ENCODE peak calls at places on chromosomes 11 and 22, in six cellular contexts. G is bronchial epithelial cell, Y is brain microvascular endothelial cell, D is sigmoid colon, R is tibial nerve, H is neural progenitor cell. A is an unnamed sample.

GRCh38 chr22:28424427-28425080 is 255.1 kb downstream of the TTC28 start:
- DNase-seq in G (no peak), Y (no peak), D (no peak), R (no peak), H (no peak), A (no peak)

GRCh38 chr22:45758603-45759002 is 87.0 kb downstream of the ATXN10 start:
- DNase-seq in G (no peak), Y (no peak), D (no peak), R (no peak), H (no peak), A (no peak)

GRCh38 chr11:13091373-13091772 is 82.3 kb downstream of the RASSF10 start:
- DNase-seq in G (peak), Y (no peak), D (no peak), R (no peak), H (no peak), A (no peak)

GRCh38 chr11:14288189-14288935 is 70.6 kb downstream of the RRAS2 start:
- DNase-seq in G (peak), Y (peak), D (no peak), R (no peak), H (no peak), A (no peak)

GRCh38 chr11:93967258-93967657 is 53.9 kb upstream of the HEPHL1 start:
- DNase-seq in G (no peak), Y (no peak), D (no peak), R (no peak), H (no peak), A (no peak)

GRCh38 chr11:122197055-122197987 is 81.3 kb upstream of the BLID start:
- DNase-seq in G (peak), Y (peak), D (no peak), R (no peak), H (no peak), A (peak)

GRCh38 chr11:12842933-12843636 is 166.0 kb upstream of the RASSF10 start:
- DNase-seq in G (peak), Y (no peak), D (no peak), R (no peak), H (peak), A (no peak)

GRCh38 chr11:280762-281485 is 2.7 kb downstream of the NLRP6 start:
- DNase-seq in G (no peak), Y (no peak), D (peak), R (no peak), H (no peak), A (no peak)

GRCh38 chr11:78946945-78947914 is 372.6 kb upstream of the NARS2 start:
- DNase-seq in G (peak), Y (no peak), D (peak), R (no peak), H (no peak), A (peak)

GRCh38 chr22:38756631-38757463 is 1.0 kb upstream of the SUN2 start:
- DNase-seq in G (no peak), Y (no peak), D (no peak), R (no peak), H (no peak), A (no peak)

GRCh38 chr11:75420224-75421034 is 12.6 kb downstream of the KLHL35 start:
- DNase-seq in G (no peak), Y (no peak), D (no peak), R (no peak), H (no peak), A (no peak)

GRCh38 chr22:36480941-36481392 is 473 bp downstream of the TXN2 start:
- DNase-seq in G (no peak), Y (no peak), D (no peak), R (no peak), H (no peak), A (no peak)

GRCh38 chr22:36478966-36479365 is 2.5 kb downstream of the TXN2 start:
- DNase-seq in G (no peak), Y (no peak), D (no peak), R (no peak), H (no peak), A (no peak)

GRCh38 chr22:36486619-36487384 is 5.4 kb upstream of the TXN2 start:
- DNase-seq in G (peak), Y (peak), D (no peak), R (peak), H (peak), A (no peak)

DNA sequence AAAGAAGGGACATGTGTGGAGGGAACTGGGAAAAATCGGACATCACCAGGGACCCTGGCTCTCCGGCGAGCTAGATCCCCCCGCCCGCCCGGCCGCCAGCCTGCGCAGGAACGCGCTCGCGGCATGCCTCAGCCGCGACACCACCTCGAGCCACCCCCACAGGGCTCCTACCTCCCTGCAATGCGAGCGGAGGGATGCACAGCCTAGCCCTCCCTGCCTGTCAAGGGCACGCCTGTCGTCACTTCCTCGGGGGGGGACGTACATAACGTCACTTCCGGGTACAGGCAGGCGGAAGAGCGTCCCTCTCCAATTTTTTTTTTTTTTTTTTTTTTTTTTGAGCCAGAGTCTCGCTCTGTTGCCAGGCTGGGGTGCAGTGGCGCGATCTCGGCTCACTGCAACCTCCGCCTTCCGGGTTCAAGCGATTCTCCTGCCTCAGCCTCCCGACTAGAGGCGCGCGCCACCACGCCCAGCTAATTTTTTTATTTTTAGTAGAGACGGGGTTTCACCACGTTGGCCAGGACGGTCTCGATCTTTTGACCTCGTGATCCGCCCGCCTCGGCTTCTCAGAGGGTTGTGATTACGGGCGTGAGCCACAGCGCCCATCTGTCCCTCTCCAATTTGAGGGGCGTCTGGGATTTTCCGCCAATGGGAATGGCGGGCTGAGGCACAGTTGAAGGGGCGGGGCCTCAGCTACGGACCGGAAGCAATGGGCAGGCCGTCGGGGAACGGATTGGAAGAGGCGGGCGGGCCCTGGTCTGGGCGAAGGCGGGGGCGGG is at the start of gene TXN2:
- DNase-seq in G (peak), Y (peak), D (peak), R (peak), H (peak), A (peak)
- H3K4me3 ChIP-seq in G (peak), Y (peak), D (peak), R (peak), H (peak), A (peak)

GRCh38 chr11:70522261-70522612 is 123.9 kb downstream of the CTTN start:
- DNase-seq in G (no peak), Y (no peak), D (no peak), R (no peak), H (no peak), A (no peak)

GRCh38 chr11:70519117-70519516 is 120.8 kb downstream of the CTTN start:
- DNase-seq in G (no peak), Y (no peak), D (no peak), R (no peak), H (no peak), A (no peak)

GRCh38 chr11:70521475-70522260 is 123.3 kb downstream of the CTTN start:
- DNase-seq in G (no peak), Y (no peak), D (no peak), R (no peak), H (peak), A (no peak)

GRCh38 chr11:70517203-70517602 is 118.9 kb downstream of the CTTN start:
- DNase-seq in G (no peak), Y (no peak), D (no peak), R (no peak), H (no peak), A (no peak)

DNA sequence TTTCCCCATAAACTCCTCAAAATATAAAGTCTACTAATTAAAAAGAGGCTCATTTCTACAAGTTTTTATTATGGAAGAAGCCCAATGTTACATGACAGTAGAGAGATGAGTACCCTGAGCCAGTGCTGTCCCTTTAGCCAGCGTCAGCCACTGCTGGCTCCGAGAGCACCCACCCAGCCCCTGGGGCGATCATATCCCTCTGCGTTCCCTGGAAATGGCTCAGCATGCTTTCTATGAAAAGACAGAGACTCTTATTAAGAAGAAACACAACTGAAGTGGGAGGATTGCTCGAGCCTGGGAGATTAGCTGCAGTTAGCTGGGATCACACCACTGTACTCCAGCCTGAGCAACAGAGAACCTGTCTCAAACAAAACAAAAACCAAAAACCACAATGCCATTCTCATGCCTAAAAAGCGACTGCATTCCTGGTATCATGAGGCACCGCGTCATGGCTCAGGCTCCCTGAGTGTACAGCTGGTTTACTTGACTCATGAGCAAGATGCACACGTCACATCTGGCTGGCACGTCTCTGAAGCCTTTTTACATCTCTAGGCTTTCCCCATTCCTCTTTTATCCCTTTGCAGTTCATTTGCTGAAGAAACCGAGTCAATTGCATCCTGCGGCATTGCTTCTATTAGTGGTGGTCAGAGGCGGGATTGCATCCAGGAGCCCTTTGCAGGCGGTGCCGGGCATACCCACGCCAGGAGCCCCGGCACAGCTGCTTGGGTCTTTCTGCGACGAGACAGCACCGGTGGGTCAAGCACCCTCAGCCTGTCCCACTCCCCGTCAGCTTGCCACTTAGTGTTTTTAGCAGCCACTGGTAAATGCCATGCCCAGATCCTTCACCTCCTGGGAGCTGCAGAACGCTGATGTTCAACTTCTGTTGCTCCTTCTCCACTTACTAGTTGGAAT is 119.9 kb downstream of the CTTN start:
- DNase-seq in G (peak), Y (peak), D (no peak), R (no peak), H (no peak), A (peak)
- TF ChIP-seq CTCF in G (no peak), Y (no peak), D (no peak), R (no peak), H (no peak), A (no peak)

GRCh38 chr11:6606471-6607189 is 3.1 kb downstream of the ILK start:
- DNase-seq in G (peak), Y (peak), D (peak), R (peak), H (peak), A (peak)
- H3K4me3 ChIP-seq in G (no peak), Y (peak), D (peak), R (no peak), H (peak), A (peak)

GRCh38 chr11:128505449-128506058 is 81.8 kb downstream of the ETS1 start:
- DNase-seq in G (no peak), Y (no peak), D (no peak), R (no peak), H (no peak), A (no peak)

GRCh38 chr11:128506999-128507591 is 80.3 kb downstream of the ETS1 start:
- DNase-seq in G (peak), Y (peak), D (peak), R (peak), H (no peak), A (peak)

GRCh38 chr11:128504489-128504888 is 82.9 kb downstream of the ETS1 start:
- DNase-seq in G (no peak), Y (no peak), D (no peak), R (no peak), H (no peak), A (no peak)

GRCh38 chr11:128507936-128508335 is 79.4 kb downstream of the ETS1 start:
- DNase-seq in G (no peak), Y (no peak), D (no peak), R (no peak), H (no peak), A (no peak)

GRCh38 chr11:128506384-128506783 is 81.0 kb downstream of the ETS1 start:
- DNase-seq in G (no peak), Y (no peak), D (no peak), R (no peak), H (no peak), A (no peak)
- TF ChIP-seq CTCF in G (no peak), Y (peak), D (no peak), R (no peak), H (no peak), A (no peak)

DNA sequence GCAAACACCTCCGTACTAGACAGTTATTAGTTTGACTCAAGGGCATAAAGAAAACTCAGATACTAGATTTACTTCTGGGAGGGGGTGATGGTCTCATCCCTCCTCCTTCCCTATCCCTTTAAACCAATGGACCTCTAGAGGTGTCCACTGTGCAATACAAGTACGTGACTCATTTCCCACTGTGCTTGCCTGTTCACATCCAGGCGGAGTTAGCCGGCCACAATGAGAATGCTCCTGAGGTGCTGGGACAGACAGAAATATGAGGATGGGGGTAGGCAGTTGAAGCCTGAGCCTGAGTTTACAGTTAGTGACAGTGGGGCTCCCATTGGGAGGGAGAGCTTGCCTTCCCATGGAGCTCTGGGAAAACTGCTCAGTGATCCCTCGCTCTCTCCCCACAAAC is 8.4 kb upstream of the PMM1 start:
- DNase-seq in G (peak), Y (peak), D (no peak), R (no peak), H (no peak), A (no peak)
- H3K4me3 ChIP-seq in G (no peak), Y (no peak), D (no peak), R (no peak), H (no peak), A (no peak)

DNA sequence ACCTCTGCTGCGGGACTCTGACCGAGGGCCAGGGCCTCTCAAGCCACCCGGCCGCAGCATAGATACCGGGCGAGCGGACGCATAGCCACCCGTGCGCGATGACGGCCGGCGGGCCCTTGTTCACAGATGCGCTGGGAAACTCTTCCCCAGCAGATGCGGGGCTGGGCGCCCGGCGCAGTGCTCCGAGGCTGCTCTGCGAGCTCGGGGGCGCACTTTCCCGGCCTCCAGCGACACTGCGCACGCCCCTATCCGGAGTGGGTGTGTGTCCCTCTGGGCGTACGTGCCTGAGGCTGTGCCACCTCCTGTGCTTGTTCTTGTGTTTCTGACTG is 104.7 kb upstream of the E2F8 start:
- DNase-seq in G (no peak), Y (no peak), D (no peak), R (no peak), H (peak), A (no peak)
- TF ChIP-seq CTCF in G (no peak), Y (no peak), D (no peak), R (no peak), H (peak), A (no peak)

DNA sequence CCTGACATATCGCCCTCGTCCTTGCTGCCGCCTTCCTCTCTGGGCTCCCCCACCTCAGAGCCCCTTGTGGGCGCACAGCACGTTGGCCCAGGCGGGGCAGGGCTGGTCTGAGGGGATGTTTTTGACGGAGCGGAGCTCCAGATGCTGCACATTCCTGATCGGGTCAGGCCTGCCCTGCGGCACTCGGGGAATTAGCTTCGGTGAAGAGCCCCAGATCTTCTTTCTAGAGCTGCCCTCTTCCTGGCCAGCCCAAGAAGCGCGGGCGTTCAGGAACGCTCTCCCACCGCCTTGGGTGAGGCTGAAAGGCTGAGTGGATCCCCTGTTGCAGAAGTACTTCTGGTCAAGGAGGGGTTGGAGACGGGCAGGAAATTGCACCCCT is 12.1 kb downstream of the YPEL4 start:
- DNase-seq in G (no peak), Y (no peak), D (no peak), R (no peak), H (peak), A (no peak)
- H3K4me3 ChIP-seq in G (peak), Y (peak), D (peak), R (peak), H (peak), A (peak)

GRCh38 chr11:119295178-119295577 is 21.8 kb downstream of the MCAM start:
- DNase-seq in G (peak), Y (no peak), D (no peak), R (no peak), H (no peak), A (no peak)
- TF ChIP-seq CTCF in G (no peak), Y (peak), D (no peak), R (no peak), H (peak), A (no peak)

A was measured in HFF-Myc.